ENCODE peak calls at places on chromosomes 2 and 18, in eight cellular contexts. One of them, this sample, is unnamed. For H3K4me1, the result is how much of the 10 kb centered on the place peaks cover.

GRCh38 chr2:25977768-25978167 is 4.5 kb downstream of the KIF3C start:
- DNase-seq in right atrium auricular region: no peak
- DNase-seq in CD4-positive, alpha-beta memory T cell: no peak
- DNase-seq in right cardiac atrium: no peak
- DNase-seq in lower lobe of right lung: no peak
- DNase-seq in K562: no peak
- DNase-seq in spleen: peak
- DNase-seq in stomach: no peak
- DNase-seq in this sample: no peak

GRCh38 chr18:39724652-39725051 is 2159.1 kb upstream of the CELF4 start:
- DNase-seq in CD4-positive, alpha-beta memory T cell: no peak
- DNase-seq in spleen: no peak
- DNase-seq in right cardiac atrium: no peak
- DNase-seq in lower lobe of right lung: no peak
- DNase-seq in right atrium auricular region: no peak
- DNase-seq in K562: no peak
- DNase-seq in stomach: no peak
- DNase-seq in this sample: no peak

GRCh38 chr18:21167641-21168372 is 56.2 kb upstream of the ROCK1 start:
- DNase-seq in lower lobe of right lung: no peak
- DNase-seq in CD4-positive, alpha-beta memory T cell: no peak
- DNase-seq in spleen: no peak
- DNase-seq in stomach: peak
- DNase-seq in right atrium auricular region: no peak
- DNase-seq in K562: no peak
- DNase-seq in right cardiac atrium: no peak
- DNase-seq in this sample: peak

GRCh38 chr2:144683955-144684354 is 164.0 kb upstream of the ZEB2 start:
- DNase-seq in right cardiac atrium: no peak
- DNase-seq in right atrium auricular region: no peak
- DNase-seq in lower lobe of right lung: no peak
- DNase-seq in K562: no peak
- DNase-seq in stomach: no peak
- DNase-seq in spleen: no peak
- DNase-seq in CD4-positive, alpha-beta memory T cell: no peak
- DNase-seq in this sample: no peak

GRCh38 chr2:169741-170140 is 94.1 kb downstream of the SH3YL1 start:
- DNase-seq in right atrium auricular region: no peak
- DNase-seq in CD4-positive, alpha-beta memory T cell: no peak
- DNase-seq in lower lobe of right lung: no peak
- DNase-seq in stomach: no peak
- DNase-seq in right cardiac atrium: no peak
- DNase-seq in spleen: no peak
- DNase-seq in K562: no peak
- DNase-seq in this sample: no peak

GRCh38 chr2:20356042-20356441 is 5.4 kb upstream of the PUM2 start:
- DNase-seq in K562: no peak
- DNase-seq in right atrium auricular region: no peak
- DNase-seq in spleen: no peak
- DNase-seq in lower lobe of right lung: no peak
- DNase-seq in CD4-positive, alpha-beta memory T cell: no peak
- DNase-seq in stomach: no peak
- DNase-seq in right cardiac atrium: no peak
- DNase-seq in this sample: no peak

GRCh38 chr2:217996345-217996744 is 6.5 kb downstream of the TNS1 start:
- DNase-seq in K562: no peak
- DNase-seq in right atrium auricular region: peak
- DNase-seq in CD4-positive, alpha-beta memory T cell: no peak
- DNase-seq in spleen: no peak
- DNase-seq in stomach: no peak
- DNase-seq in right cardiac atrium: peak
- DNase-seq in lower lobe of right lung: no peak
- DNase-seq in this sample: peak

GRCh38 chr2:70942900-70943871 is 7.5 kb downstream of the ATP6V1B1 start:
- DNase-seq in K562: no peak
- DNase-seq in spleen: peak
- DNase-seq in right cardiac atrium: no peak
- DNase-seq in lower lobe of right lung: no peak
- DNase-seq in CD4-positive, alpha-beta memory T cell: no peak
- DNase-seq in right atrium auricular region: no peak
- DNase-seq in stomach: no peak
- DNase-seq in this sample: no peak

GRCh38 chr2:55965966-55966365 is 42.4 kb upstream of the EFEMP1 start:
- DNase-seq in right cardiac atrium: no peak
- DNase-seq in CD4-positive, alpha-beta memory T cell: no peak
- DNase-seq in lower lobe of right lung: no peak
- DNase-seq in right atrium auricular region: no peak
- DNase-seq in stomach: no peak
- DNase-seq in K562: no peak
- DNase-seq in spleen: no peak
- DNase-seq in this sample: no peak

GRCh38 chr2:239208470-239209180 is 192.2 kb downstream of the HDAC4 start:
- DNase-seq in lower lobe of right lung: no peak
- DNase-seq in stomach: no peak
- DNase-seq in right atrium auricular region: no peak
- DNase-seq in K562: no peak
- DNase-seq in right cardiac atrium: no peak
- DNase-seq in spleen: no peak
- DNase-seq in CD4-positive, alpha-beta memory T cell: no peak
- DNase-seq in this sample: no peak

GRCh38 chr2:168928113-168928823 is 27.2 kb downstream of the G6PC2 start:
- DNase-seq in lower lobe of right lung: no peak
- DNase-seq in stomach: no peak
- DNase-seq in right atrium auricular region: no peak
- DNase-seq in right cardiac atrium: no peak
- DNase-seq in K562: no peak
- DNase-seq in CD4-positive, alpha-beta memory T cell: no peak
- DNase-seq in spleen: no peak
- DNase-seq in this sample: no peak

GRCh38 chr2:216696751-216697560 is 1.6 kb upstream of the IGFBP5 start:
- DNase-seq in spleen: no peak
- DNase-seq in CD4-positive, alpha-beta memory T cell: no peak
- DNase-seq in right cardiac atrium: no peak
- DNase-seq in K562: peak
- DNase-seq in stomach: no peak
- DNase-seq in lower lobe of right lung: no peak
- DNase-seq in right atrium auricular region: no peak
- DNase-seq in this sample: no peak

GRCh38 chr2:134782792-134783191 is 55.6 kb upstream of the ACMSD start:
- DNase-seq in K562: no peak
- DNase-seq in right cardiac atrium: no peak
- DNase-seq in lower lobe of right lung: no peak
- DNase-seq in spleen: no peak
- DNase-seq in CD4-positive, alpha-beta memory T cell: no peak
- DNase-seq in right atrium auricular region: no peak
- DNase-seq in stomach: no peak
- DNase-seq in this sample: no peak

GRCh38 chr2:171100370-171100769 is 60.3 kb downstream of the TLK1 start:
- DNase-seq in right cardiac atrium: no peak
- DNase-seq in spleen: no peak
- DNase-seq in lower lobe of right lung: no peak
- DNase-seq in right atrium auricular region: no peak
- DNase-seq in K562: no peak
- DNase-seq in CD4-positive, alpha-beta memory T cell: no peak
- DNase-seq in stomach: no peak
- DNase-seq in this sample: no peak

GRCh38 chr18:79639072-79639829 is 40.4 kb upstream of the CTDP1 start:
- DNase-seq in right cardiac atrium: no peak
- DNase-seq in K562: no peak
- DNase-seq in CD4-positive, alpha-beta memory T cell: no peak
- DNase-seq in spleen: peak
- DNase-seq in lower lobe of right lung: no peak
- DNase-seq in stomach: no peak
- DNase-seq in right atrium auricular region: no peak
- DNase-seq in this sample: no peak

GRCh38 chr18:32424696-32425095 is 46.0 kb downstream of the GAREM1 start:
- DNase-seq in right cardiac atrium: peak
- DNase-seq in lower lobe of right lung: no peak
- DNase-seq in right atrium auricular region: no peak
- DNase-seq in stomach: no peak
- DNase-seq in CD4-positive, alpha-beta memory T cell: no peak
- DNase-seq in spleen: no peak
- DNase-seq in K562: no peak
- DNase-seq in this sample: no peak
- H3K4me1 ChIP-seq in right cardiac atrium: under half
- H3K4me1 ChIP-seq in lower lobe of right lung: under half
- H3K4me1 ChIP-seq in right atrium auricular region: half or more
- H3K4me1 ChIP-seq in stomach: under half
- H3K4me1 ChIP-seq in CD4-positive, alpha-beta memory T cell: under half
- H3K4me1 ChIP-seq in spleen: under half
- H3K4me1 ChIP-seq in K562: under half
- H3K4me1 ChIP-seq in this sample: under half

GRCh38 chr2:177265386-177265690 is 811 bp upstream of the NFE2L2 start:
- DNase-seq in right atrium auricular region: no peak
- DNase-seq in right cardiac atrium: no peak
- DNase-seq in CD4-positive, alpha-beta memory T cell: no peak
- DNase-seq in lower lobe of right lung: no peak
- DNase-seq in K562: peak
- DNase-seq in spleen: no peak
- DNase-seq in stomach: no peak
- DNase-seq in this sample: peak

GRCh38 chr2:177264209-177264538 is 353 bp downstream of the NFE2L2 start:
- DNase-seq in K562: no peak
- DNase-seq in right cardiac atrium: no peak
- DNase-seq in lower lobe of right lung: peak
- DNase-seq in stomach: peak
- DNase-seq in right atrium auricular region: no peak
- DNase-seq in spleen: peak
- DNase-seq in CD4-positive, alpha-beta memory T cell: no peak
- DNase-seq in this sample: no peak

GRCh38 chr2:177263451-177264208 is 897 bp downstream of the NFE2L2 start:
- DNase-seq in K562: peak
- DNase-seq in CD4-positive, alpha-beta memory T cell: peak
- DNase-seq in lower lobe of right lung: peak
- DNase-seq in right atrium auricular region: peak
- DNase-seq in stomach: peak
- DNase-seq in right cardiac atrium: peak
- DNase-seq in spleen: peak
- DNase-seq in this sample: peak

GRCh38 chr2:177264539-177265385 is at the start of gene NFE2L2:
- DNase-seq in CD4-positive, alpha-beta memory T cell: peak
- DNase-seq in right cardiac atrium: peak
- DNase-seq in lower lobe of right lung: peak
- DNase-seq in right atrium auricular region: peak
- DNase-seq in stomach: peak
- DNase-seq in K562: peak
- DNase-seq in spleen: peak
- DNase-seq in this sample: peak

DNA sequence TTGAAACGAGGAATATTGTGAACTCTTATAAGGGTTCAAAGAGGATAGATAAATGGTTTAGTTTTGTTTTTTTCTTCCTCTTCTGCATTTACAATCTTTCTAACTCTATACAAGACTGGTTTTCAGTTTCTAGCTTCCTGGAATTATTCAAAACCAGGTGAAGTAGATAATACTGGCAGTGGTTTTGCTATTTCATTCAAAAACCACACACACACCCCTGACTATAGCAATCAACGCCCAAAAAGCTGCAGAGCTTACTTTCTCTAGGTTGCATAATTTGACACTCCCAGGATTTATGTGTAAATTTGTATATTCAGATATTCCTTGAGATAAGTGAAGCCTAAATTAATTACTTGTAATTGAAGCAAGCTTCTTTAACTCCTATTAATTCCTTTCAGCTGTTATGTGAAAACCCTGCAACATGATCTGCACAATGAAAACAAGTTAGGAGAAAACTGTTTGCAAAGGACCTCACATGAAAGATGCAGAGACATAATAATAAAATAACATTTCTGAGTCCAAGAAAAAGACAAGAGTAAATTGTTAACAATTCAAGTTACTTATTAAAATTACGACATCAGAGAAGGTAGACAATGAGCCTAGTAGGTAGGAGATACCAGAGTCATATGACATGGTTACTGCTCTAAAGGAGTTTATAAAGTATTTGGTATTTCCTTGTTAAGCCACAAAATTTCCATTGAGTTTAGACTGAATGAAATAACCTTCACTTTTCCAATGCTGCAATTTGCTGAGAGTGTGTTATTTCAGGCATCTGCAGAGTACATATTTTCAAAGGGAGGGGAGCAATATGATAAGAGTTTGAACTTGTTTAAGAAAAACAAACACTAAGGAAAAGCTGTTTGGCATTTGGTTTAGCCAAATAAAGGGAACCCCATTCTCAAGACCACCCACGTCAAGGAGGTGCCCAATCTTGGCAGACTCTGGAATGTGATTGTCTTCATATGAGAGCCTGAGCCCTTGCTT is 1.6 kb upstream of the NFE2L2 start:
- DNase-seq in spleen: no peak
- DNase-seq in right atrium auricular region: no peak
- DNase-seq in stomach: no peak
- DNase-seq in right cardiac atrium: no peak
- DNase-seq in CD4-positive, alpha-beta memory T cell: peak
- DNase-seq in lower lobe of right lung: no peak
- DNase-seq in K562: peak
- DNase-seq in this sample: no peak
- H3K4me3 ChIP-seq in spleen: peak
- H3K4me3 ChIP-seq in right atrium auricular region: no peak
- H3K4me3 ChIP-seq in stomach: peak
- H3K4me3 ChIP-seq in right cardiac atrium: no peak
- H3K4me3 ChIP-seq in CD4-positive, alpha-beta memory T cell: peak
- H3K4me3 ChIP-seq in lower lobe of right lung: peak
- H3K4me3 ChIP-seq in K562: peak
- H3K4me3 ChIP-seq in this sample: peak

GRCh38 chr2:173961346-173961705 is 3.8 kb downstream of the SP3 start:
- DNase-seq in right cardiac atrium: no peak
- DNase-seq in K562: no peak
- DNase-seq in lower lobe of right lung: no peak
- DNase-seq in right atrium auricular region: no peak
- DNase-seq in CD4-positive, alpha-beta memory T cell: no peak
- DNase-seq in stomach: no peak
- DNase-seq in spleen: no peak
- DNase-seq in this sample: no peak
- H3K4me1 ChIP-seq in right cardiac atrium: under half
- H3K4me1 ChIP-seq in K562: under half
- H3K4me1 ChIP-seq in lower lobe of right lung: half or more
- H3K4me1 ChIP-seq in right atrium auricular region: half or more
- H3K4me1 ChIP-seq in CD4-positive, alpha-beta memory T cell: half or more
- H3K4me1 ChIP-seq in stomach: under half
- H3K4me1 ChIP-seq in spleen: under half
- H3K4me1 ChIP-seq in this sample: under half

GRCh38 chr2:236236559-236237450 is 27.4 kb downstream of the ASB18 start:
- DNase-seq in stomach: no peak
- DNase-seq in CD4-positive, alpha-beta memory T cell: no peak
- DNase-seq in lower lobe of right lung: no peak
- DNase-seq in K562: no peak
- DNase-seq in spleen: no peak
- DNase-seq in right atrium auricular region: no peak
- DNase-seq in right cardiac atrium: peak
- DNase-seq in this sample: no peak
- H3K4me3 ChIP-seq in stomach: peak
- H3K4me3 ChIP-seq in CD4-positive, alpha-beta memory T cell: no peak
- H3K4me3 ChIP-seq in lower lobe of right lung: no peak
- H3K4me3 ChIP-seq in K562: no peak
- H3K4me3 ChIP-seq in spleen: no peak
- H3K4me3 ChIP-seq in right atrium auricular region: peak
- H3K4me3 ChIP-seq in right cardiac atrium: peak
- H3K4me3 ChIP-seq in this sample: no peak

GRCh38 chr2:174577967-174578589 is 19.5 kb downstream of the WIPF1 start:
- DNase-seq in lower lobe of right lung: no peak
- DNase-seq in K562: peak
- DNase-seq in stomach: no peak
- DNase-seq in right cardiac atrium: no peak
- DNase-seq in CD4-positive, alpha-beta memory T cell: peak
- DNase-seq in spleen: no peak
- DNase-seq in right atrium auricular region: no peak
- DNase-seq in this sample: no peak
- H3K4me1 ChIP-seq in lower lobe of right lung: under half
- H3K4me1 ChIP-seq in K562: under half
- H3K4me1 ChIP-seq in stomach: under half
- H3K4me1 ChIP-seq in right cardiac atrium: under half
- H3K4me1 ChIP-seq in CD4-positive, alpha-beta memory T cell: half or more
- H3K4me1 ChIP-seq in spleen: under half
- H3K4me1 ChIP-seq in right atrium auricular region: under half
- H3K4me1 ChIP-seq in this sample: under half

This sample was measured in testis.